ENCODE peak calls at places on chromosomes 16 and 17, in ten cellular contexts. B, X, N, Z, M, G, V, L, F and K are unnamed samples.

GRCh38 chr17:49873466-49873865 is 25.6 kb upstream of the TAC4 start:
- ATAC-seq in G (no peak), Z (no peak), N (no peak), V (no peak), X (peak), M (no peak), F (no peak), B (no peak), L (no peak), K (no peak)

GRCh38 chr17:71325117-71325516 is 795.7 kb upstream of the SOX9 start:
- ATAC-seq in M (no peak), V (no peak), L (no peak), X (no peak), N (no peak), B (no peak), Z (no peak), F (no peak), G (no peak), K (no peak)

GRCh38 chr17:39867084-39867890 is 715 bp upstream of the ZPBP2 start:
- ATAC-seq in G (no peak), Z (no peak), B (no peak), F (no peak), N (no peak), V (no peak), X (no peak), M (no peak), L (no peak), K (no peak)

GRCh38 chr17:50210249-50211225 is 9.1 kb upstream of the COL1A1 start:
- ATAC-seq in V (peak), G (peak), M (peak), F (peak), N (peak), Z (peak), B (no peak), X (peak), L (peak), K (peak)

GRCh38 chr16:88862968-88863367 is 3.5 kb downstream of the PABPN1L start:
- ATAC-seq in G (no peak), X (no peak), F (no peak), N (no peak), V (no peak), Z (no peak), L (no peak), M (no peak), B (no peak), K (no peak)

GRCh38 chr16:4696172-4696904 is 3.0 kb downstream of the NUDT16L1 start:
- ATAC-seq in F (no peak), M (peak), V (no peak), G (no peak), Z (no peak), B (no peak), N (no peak), X (no peak), L (no peak), K (peak)

GRCh38 chr16:27754788-27755690 is 205.1 kb downstream of the KATNIP start:
- ATAC-seq in V (no peak), G (no peak), Z (no peak), B (no peak), N (no peak), F (peak), X (no peak), L (no peak), M (no peak), K (no peak)

GRCh38 chr17:2947996-2948550 is 115.3 kb downstream of the OR1D5 start:
- ATAC-seq in M (no peak), V (no peak), L (no peak), X (no peak), Z (no peak), B (no peak), N (no peak), F (peak), G (no peak), K (no peak)

GRCh38 chr16:58678269-58678668 is 6.3 kb downstream of the SLC38A7 start:
- ATAC-seq in Z (no peak), V (no peak), B (no peak), X (no peak), N (no peak), L (no peak), F (no peak), M (no peak), G (no peak), K (peak)

GRCh38 chr17:9783012-9783411 is 8.4 kb downstream of the DHRS7C start:
- ATAC-seq in Z (no peak), B (no peak), X (no peak), F (no peak), V (no peak), G (no peak), N (no peak), M (no peak), L (no peak), K (no peak)

GRCh38 chr17:63741251-63742049 is at the start of gene STRADA:
- ATAC-seq in V (peak), N (peak), X (peak), Z (peak), F (peak), B (peak), M (peak), L (peak), G (peak), K (peak)

GRCh38 chr16:65681406-65681805 is 559.5 kb upstream of the CDH11 start:
- ATAC-seq in L (no peak), X (peak), B (no peak), N (no peak), F (no peak), M (no peak), V (no peak), G (no peak), Z (no peak), K (no peak)

GRCh38 chr17:28085766-28086165 is 43.3 kb downstream of the NLK start:
- ATAC-seq in V (no peak), G (no peak), B (no peak), F (no peak), M (no peak), X (no peak), N (no peak), L (no peak), Z (no peak), K (no peak)

GRCh38 chr17:78771758-78772382 is 10.2 kb downstream of the CYTH1 start:
- ATAC-seq in V (no peak), L (no peak), Z (peak), F (no peak), X (no peak), G (no peak), N (no peak), B (no peak), M (peak), K (no peak)

GRCh38 chr17:17054636-17055035 is 12.4 kb downstream of the MPRIP start:
- ATAC-seq in L (no peak), N (no peak), X (no peak), B (no peak), M (no peak), V (no peak), G (no peak), Z (no peak), F (no peak), K (no peak)

GRCh38 chr17:27568811-27569210 is 62.2 kb upstream of the LGALS9 start:
- ATAC-seq in F (no peak), M (no peak), V (no peak), B (no peak), G (no peak), X (no peak), N (no peak), L (no peak), Z (no peak), K (no peak)

GRCh38 chr17:77254961-77255741 is 114.4 kb downstream of the SEC14L1 start:
- ATAC-seq in N (peak), L (no peak), G (peak), B (no peak), Z (peak), F (peak), V (peak), X (peak), M (peak), K (no peak)

GRCh38 chr17:50977487-50978159 is 111.5 kb upstream of the TOB1 start:
- ATAC-seq in F (peak), L (no peak), N (no peak), M (no peak), B (peak), V (no peak), X (no peak), G (no peak), Z (peak), K (no peak)

GRCh38 chr17:5816491-5816890 is 232.2 kb upstream of the NLRP1 start:
- ATAC-seq in G (no peak), V (no peak), B (no peak), N (no peak), M (no peak), F (peak), L (no peak), X (no peak), Z (no peak), K (no peak)

GRCh38 chr16:30527635-30528178 is 1.3 kb upstream of the ZNF768 start:
- ATAC-seq in G (no peak), L (peak), V (no peak), B (no peak), Z (no peak), N (no peak), M (no peak), F (no peak), X (no peak), K (no peak)

GRCh38 chr17:72840019-72840418 is 252.5 kb downstream of the SLC39A11 start:
- ATAC-seq in M (no peak), X (no peak), G (no peak), B (no peak), Z (no peak), F (no peak), V (no peak), N (no peak), L (no peak), K (no peak)

GRCh38 chr17:5921919-5922318 is 148.3 kb upstream of the WSCD1 start:
- ATAC-seq in N (no peak), Z (no peak), V (no peak), X (no peak), L (peak), B (no peak), G (peak), M (no peak), F (no peak), K (no peak)

GRCh38 chr17:49970498-49970897 is 1.5 kb downstream of the DLX4 start:
- ATAC-seq in G (no peak), B (no peak), L (no peak), X (no peak), M (no peak), F (no peak), Z (no peak), V (no peak), N (no peak), K (no peak)

GRCh38 chr17:78995761-78996451 is 13.7 kb downstream of the CANT1 start:
- ATAC-seq in F (no peak), M (no peak), X (peak), N (peak), L (peak), Z (no peak), B (no peak), G (no peak), V (no peak), K (no peak)

GRCh38 chr17:50630524-50631194 is 4.0 kb upstream of the ABCC3 start:
- ATAC-seq in M (peak), X (peak), F (peak), G (peak), B (peak), L (peak), V (peak), Z (peak), N (peak), K (no peak)

GRCh38 chr17:80970762-80971703 is 20.6 kb upstream of the CHMP6 start:
- ATAC-seq in Z (no peak), B (no peak), X (no peak), M (no peak), V (no peak), F (peak), L (no peak), N (no peak), G (peak), K (no peak)

GRCh38 chr16:31297496-31297895 is 37.7 kb downstream of the ITGAM start:
- ATAC-seq in B (no peak), V (no peak), G (no peak), L (no peak), M (no peak), Z (peak), X (no peak), F (peak), N (no peak), K (no peak)

GRCh38 chr17:50690887-50691549 is 16.7 kb downstream of the ANKRD40 start:
- ATAC-seq in L (no peak), X (no peak), N (no peak), V (no peak), B (no peak), F (no peak), G (no peak), M (no peak), Z (no peak), K (no peak)

GRCh38 chr17:17366941-17367885 is 64.0 kb downstream of the NT5M start:
- ATAC-seq in V (no peak), G (no peak), F (no peak), B (peak), Z (no peak), N (no peak), X (no peak), M (peak), L (peak), K (no peak)

GRCh38 chr17:10041916-10042588 is 137.0 kb upstream of the RCVRN start:
- ATAC-seq in V (no peak), F (no peak), L (no peak), M (peak), G (no peak), N (no peak), Z (no peak), X (peak), B (no peak), K (peak)

GRCh38 chr17:1978396-1978962 is 46.7 kb downstream of the RTN4RL1 start:
- ATAC-seq in G (no peak), N (no peak), L (no peak), Z (no peak), B (no peak), X (no peak), F (peak), M (no peak), V (no peak), K (no peak)

GRCh38 chr16:55232822-55233221 is 91.2 kb upstream of the IRX6 start:
- ATAC-seq in F (no peak), X (no peak), N (no peak), V (no peak), L (no peak), M (no peak), G (no peak), B (no peak), Z (no peak), K (no peak)

GRCh38 chr17:16027708-16028584 is 28.3 kb downstream of the TTC19 start:
- ATAC-seq in V (peak), G (peak), B (peak), X (peak), M (peak), Z (peak), L (peak), F (peak), N (peak), K (peak)

GRCh38 chr17:47237841-47238240 is 15.8 kb upstream of the ITGB3 start:
- ATAC-seq in M (no peak), G (no peak), X (no peak), N (no peak), B (no peak), F (peak), Z (no peak), L (no peak), V (no peak), K (no peak)

GRCh38 chr16:81758376-81758775 is 20.7 kb upstream of the PLCG2 start:
- ATAC-seq in L (no peak), X (peak), V (no peak), Z (no peak), N (no peak), G (peak), B (peak), M (no peak), F (no peak), K (no peak)

GRCh38 chr17:35073183-35073790 is 9.8 kb upstream of the RFFL start:
- ATAC-seq in X (no peak), Z (no peak), N (no peak), M (no peak), G (no peak), F (no peak), L (no peak), B (no peak), V (peak), K (no peak)

GRCh38 chr17:75753514-75754377 is 11.2 kb downstream of the GALK1 start:
- ATAC-seq in Z (peak), L (peak), N (peak), B (peak), X (peak), G (no peak), V (peak), F (peak), M (no peak), K (peak)
- H3K4me3 ChIP-seq in Z (peak), L (peak), N (no peak), B (peak), X (peak), G (no peak), V (peak), F (peak), M (peak), K (peak)

DNA sequence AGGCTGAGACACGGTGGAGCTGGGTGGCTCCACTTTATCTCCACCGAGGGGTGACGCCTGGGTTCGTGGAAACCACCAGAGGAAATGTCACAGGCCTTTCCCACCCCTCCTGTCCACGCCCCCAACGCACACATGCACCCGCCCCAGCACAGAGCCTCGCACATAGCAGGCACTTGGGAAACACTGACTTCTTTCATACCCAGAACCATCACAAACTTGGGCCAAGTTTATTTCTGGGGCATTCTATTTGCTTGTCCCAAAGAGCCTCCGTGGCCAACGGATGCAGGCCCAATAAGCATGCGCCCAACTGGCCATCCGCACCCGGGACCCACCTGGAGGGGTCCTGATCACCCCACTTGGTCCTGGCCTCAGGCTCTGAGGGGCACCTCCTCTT is 3.3 kb downstream of the BCAR1 start:
- ATAC-seq in G (no peak), B (no peak), X (no peak), M (no peak), L (no peak), V (no peak), N (no peak), F (no peak), Z (no peak), K (no peak)
- TF ChIP-seq POLR2A in G (no peak), B (no peak), X (no peak), M (no peak), L (no peak), V (peak), N (no peak), F (no peak), Z (no peak), K (no peak)

GRCh38 chr16:2828521-2828840 is 1.6 kb upstream of the ZG16B start:
- ATAC-seq in F (no peak), V (no peak), B (no peak), Z (no peak), N (no peak), M (no peak), G (no peak), L (no peak), X (no peak), K (no peak)

GRCh38 chr16:2829501-2830354 is at the start of gene ZG16B:
- ATAC-seq in N (peak), F (peak), B (peak), V (no peak), L (no peak), X (no peak), G (peak), M (no peak), Z (peak), K (no peak)

GRCh38 chr16:2831203-2831602 is 1.1 kb downstream of the ZG16B start:
- ATAC-seq in N (no peak), Z (no peak), V (no peak), X (no peak), G (no peak), L (no peak), M (no peak), B (peak), F (no peak), K (no peak)

GRCh38 chr16:2828876-2829430 is 1.1 kb upstream of the ZG16B start:
- ATAC-seq in F (peak), M (no peak), L (no peak), B (no peak), G (no peak), Z (no peak), X (no peak), N (no peak), V (no peak), K (no peak)

GRCh38 chr16:2830355-2830695 is 222 bp downstream of the ZG16B start:
- ATAC-seq in L (no peak), M (no peak), N (no peak), G (peak), V (no peak), F (no peak), B (no peak), Z (peak), X (no peak), K (no peak)
- H3K27ac ChIP-seq in L (no peak), M (no peak), N (no peak), G (peak), V (no peak), F (no peak), B (no peak), Z (no peak), X (no peak), K (no peak)

DNA sequence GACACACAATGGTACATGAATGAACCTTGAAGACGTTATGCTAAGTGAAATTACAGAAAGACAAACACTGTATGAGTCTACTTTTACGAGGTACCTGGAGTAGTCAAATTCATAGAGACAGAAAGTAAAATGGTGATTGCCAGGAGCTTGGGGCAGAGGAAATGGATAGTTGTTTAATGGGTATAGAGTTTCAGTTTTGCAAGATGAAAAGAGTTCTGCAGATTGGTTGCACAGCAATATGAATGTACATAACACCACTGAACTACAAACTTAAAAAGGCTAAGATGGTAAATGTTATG is 8.6 kb upstream of the PRKCB start:
- ATAC-seq in N (no peak), L (no peak), M (no peak), Z (no peak), F (no peak), X (no peak), B (no peak), V (no peak), G (no peak), K (no peak)
- H3K4me3 ChIP-seq in N (no peak), L (no peak), M (no peak), Z (no peak), F (no peak), X (no peak), B (no peak), V (no peak), G (no peak), K (no peak)

DNA sequence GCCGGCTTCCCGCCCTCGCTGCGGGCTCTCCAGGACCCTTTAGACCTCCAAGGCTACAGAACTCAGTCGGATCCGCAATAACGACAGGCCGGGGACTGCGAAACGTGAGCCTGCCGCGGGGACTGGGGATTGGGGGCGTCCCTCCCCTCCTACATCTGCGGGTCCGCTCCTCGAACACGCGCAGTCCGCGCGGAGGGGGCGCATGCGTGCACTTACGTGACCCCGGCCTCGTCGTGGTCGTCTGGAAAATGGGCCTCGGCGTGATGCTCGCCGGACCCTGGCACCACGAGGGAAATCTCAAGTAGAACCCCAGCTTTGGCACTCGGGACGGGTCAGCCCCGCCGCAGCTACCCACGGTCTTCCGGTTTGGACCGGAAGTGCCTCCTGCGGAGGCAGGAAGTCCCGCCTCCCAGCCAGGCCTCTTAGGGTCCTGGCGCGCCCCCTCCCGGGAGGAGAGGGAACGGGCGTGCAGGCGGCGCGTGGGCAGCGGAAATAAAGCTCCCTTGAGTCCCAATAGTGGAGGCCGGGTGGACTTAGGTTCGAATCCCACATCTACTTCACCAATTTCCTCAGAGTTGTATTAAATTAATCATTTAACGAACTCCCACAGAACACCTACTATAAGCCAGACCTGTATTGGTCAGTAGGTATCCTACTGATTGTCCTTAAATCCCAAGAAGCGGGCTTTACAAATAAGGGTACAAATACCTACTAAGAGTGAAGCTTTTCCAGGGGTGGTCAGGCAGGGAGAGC is at the start of gene TAF1C:
- ATAC-seq in X (peak), V (peak), L (peak), M (peak), Z (peak), N (peak), F (peak), G (peak), B (peak), K (peak)
- TF ChIP-seq POLR2A in X (peak), V (no peak), L (peak), M (peak), Z (peak), N (peak), F (peak), G (peak), B (peak), K (peak)

GRCh38 chr16:69563605-69564580 is 1.9 kb upstream of the NFAT5 start:
- ATAC-seq in F (no peak), N (no peak), L (no peak), Z (no peak), M (no peak), X (no peak), V (no peak), G (no peak), B (no peak), K (no peak)
- H3K27ac ChIP-seq in F (peak), N (no peak), L (peak), Z (peak), M (no peak), X (peak), V (peak), G (peak), B (peak), K (peak)

GRCh38 chr17:67243284-67243683 is 1.7 kb downstream of the HELZ start:
- ATAC-seq in L (no peak), F (no peak), X (no peak), Z (no peak), V (no peak), G (no peak), M (no peak), N (no peak), B (no peak), K (no peak)
- H3K4me3 ChIP-seq in L (peak), F (peak), X (peak), Z (no peak), V (no peak), G (no peak), M (peak), N (no peak), B (peak), K (no peak)